ENCODE peak calls at places on chromosomes 2 and 18, in six cellular contexts. O, J, A, V, Z and I are unnamed samples.

GRCh38 chr2:137220438-137220998 is 455.2 kb downstream of the THSD7B start:
- DNase-seq in O (peak), J (peak), A (no peak), V (peak), Z (no peak), I (peak)

GRCh38 chr2:206647985-206648384 is 5.7 kb downstream of the FAM237A start:
- DNase-seq in J (no peak), O (peak), Z (no peak), A (no peak), V (peak), I (no peak)

GRCh38 chr2:217800433-217801114 is 202.2 kb downstream of the TNS1 start:
- DNase-seq in O (no peak), V (no peak), J (no peak), A (no peak), Z (no peak), I (no peak)

GRCh38 chr18:6994719-6995430 is 122.7 kb downstream of the LAMA1 start:
- DNase-seq in A (no peak), Z (no peak), O (peak), V (peak), J (no peak), I (peak)

GRCh38 chr2:233469261-233470006 is 97.1 kb downstream of the USP40 start:
- DNase-seq in Z (peak), V (peak), O (no peak), A (peak), J (no peak), I (no peak)

GRCh38 chr2:11746807-11747459 is 501 bp downstream of the LPIN1 start:
- DNase-seq in O (peak), V (peak), Z (no peak), J (peak), A (no peak), I (no peak)

GRCh38 chr2:68837164-68837860 is 33.9 kb downstream of the BMP10 start:
- DNase-seq in J (no peak), O (peak), V (peak), Z (peak), A (peak), I (peak)

GRCh38 chr2:30243231-30243630 is 11.9 kb downstream of the LBH start:
- DNase-seq in A (no peak), J (no peak), O (no peak), Z (no peak), V (no peak), I (no peak)

GRCh38 chr18:21703241-21703820 is 1.2 kb downstream of the ABHD3 start:
- DNase-seq in O (peak), Z (no peak), A (no peak), J (no peak), V (no peak), I (no peak)

GRCh38 chr18:61141691-61142090 is 191.5 kb upstream of the CDH20 start:
- DNase-seq in A (no peak), Z (no peak), O (no peak), V (no peak), J (no peak), I (no peak)

GRCh38 chr18:6106116-6106645 is 210.9 kb upstream of the TMEM200C start:
- DNase-seq in O (peak), V (no peak), J (no peak), A (no peak), Z (no peak), I (no peak)

GRCh38 chr2:215535726-215536125 is 99.9 kb upstream of the FN1 start:
- DNase-seq in J (no peak), Z (no peak), V (peak), O (peak), A (no peak), I (peak)

GRCh38 chr2:119950966-119951365 is 61.9 kb upstream of the EPB41L5 start:
- DNase-seq in J (no peak), V (no peak), A (no peak), Z (no peak), O (peak), I (peak)

GRCh38 chr2:151363709-151364108 is 6.3 kb downstream of the TNFAIP6 start:
- DNase-seq in O (peak), V (peak), Z (no peak), J (no peak), A (peak), I (peak)

GRCh38 chr18:35458677-35459441 is 38.9 kb downstream of the INO80C start:
- DNase-seq in J (peak), Z (peak), A (peak), O (peak), V (peak), I (peak)

GRCh38 chr2:69280017-69280671 is 106.9 kb downstream of the GFPT1 start:
- DNase-seq in A (no peak), O (no peak), V (peak), Z (no peak), J (no peak), I (no peak)

GRCh38 chr2:58569460-58570185 is 328.5 kb upstream of the FANCL start:
- DNase-seq in V (peak), O (peak), Z (no peak), J (no peak), A (no peak), I (no peak)

GRCh38 chr2:96353032-96353561 is 17.5 kb downstream of the NCAPH start:
- DNase-seq in J (peak), A (peak), O (no peak), V (peak), Z (peak), I (peak)

GRCh38 chr2:31013311-31013710 is 124.9 kb downstream of the GALNT14 start:
- DNase-seq in Z (no peak), V (no peak), O (no peak), A (no peak), J (no peak), I (no peak)

GRCh38 chr2:32623311-32623706 is 4.5 kb upstream of the TTC27 start:
- DNase-seq in Z (no peak), J (no peak), V (no peak), A (no peak), O (no peak), I (no peak)

GRCh38 chr2:168611091-168611490 is 155.0 kb downstream of the CERS6 start:
- DNase-seq in A (no peak), V (no peak), Z (no peak), O (no peak), J (no peak), I (no peak)

GRCh38 chr2:112646102-112646719 is 472 bp downstream of the SLC20A1 start:
- DNase-seq in A (no peak), O (no peak), V (no peak), Z (no peak), J (no peak), I (no peak)

GRCh38 chr2:139122711-139123158 is 342.5 kb upstream of the NXPH2 start:
- DNase-seq in A (no peak), V (peak), Z (no peak), J (peak), O (no peak), I (peak)

GRCh38 chr2:219225350-219225749 is 4.1 kb downstream of the ATG9A start:
- DNase-seq in Z (no peak), A (no peak), O (no peak), V (no peak), J (no peak), I (no peak)

GRCh38 chr2:219229375-219230200 is at the start of the genes ANKZF1 and ATG9A:
- DNase-seq in V (peak), A (peak), J (peak), Z (peak), O (peak), I (peak)

GRCh38 chr2:219230201-219230540 is 565 bp downstream of the ANKZF1 start:
- DNase-seq in O (peak), J (peak), A (no peak), Z (peak), V (peak), I (peak)

GRCh38 chr2:219228745-219229374 is 576 bp downstream of the ATG9A start:
- DNase-seq in Z (peak), A (no peak), V (no peak), J (no peak), O (no peak), I (no peak)

GRCh38 chr2:219228026-219228744 is 1.3 kb downstream of the ATG9A start:
- DNase-seq in V (peak), O (no peak), Z (no peak), J (no peak), A (no peak), I (no peak)
- H3K4me3 ChIP-seq in V (peak), O (peak), Z (peak), J (peak), A (peak), I (peak)

DNA sequence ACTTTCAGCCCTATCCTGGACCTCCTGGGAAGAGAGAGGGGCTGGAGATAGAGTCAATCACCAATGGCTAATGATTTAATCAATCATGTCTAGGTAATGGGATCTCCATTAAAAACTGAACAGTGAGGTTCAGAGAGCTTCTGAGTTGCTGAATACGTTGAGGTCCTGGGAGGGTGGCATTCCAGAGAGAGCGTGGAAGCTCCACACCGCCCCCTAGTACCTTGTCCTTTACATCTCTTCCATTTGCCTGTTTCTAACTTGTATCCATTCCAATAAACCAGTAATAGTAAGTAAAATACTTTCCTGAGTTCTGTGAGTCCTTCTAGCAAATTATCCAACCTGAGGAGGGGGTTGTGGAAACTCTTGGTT is 101.7 kb downstream of the B3GNT2 start:
- DNase-seq in Z (no peak), O (no peak), A (no peak), J (no peak), V (peak), I (peak)
- TF ChIP-seq CTCF in Z (no peak), O (no peak), A (peak), J (peak), V (no peak), I (peak)

GRCh38 chr18:23519725-23520124 is 16.4 kb downstream of the RMC1 start:
- DNase-seq in J (peak), O (no peak), A (no peak), Z (no peak), V (no peak), I (no peak)

GRCh38 chr18:23521907-23522306 is 18.6 kb downstream of the RMC1 start:
- DNase-seq in O (no peak), A (no peak), Z (no peak), V (no peak), J (no peak), I (no peak)

GRCh38 chr18:23512641-23513040 is 9.3 kb downstream of the RMC1 start:
- DNase-seq in J (no peak), O (no peak), V (no peak), Z (no peak), A (no peak), I (no peak)

GRCh38 chr18:23515911-23516546 is 12.7 kb downstream of the RMC1 start:
- DNase-seq in O (peak), V (peak), J (peak), Z (no peak), A (peak), I (peak)
- H3K4me3 ChIP-seq in O (no peak), V (no peak), J (no peak), Z (no peak), A (no peak), I (no peak)

GRCh38 chr18:57586243-57587049 is at the start of gene FECH:
- DNase-seq in O (peak), V (peak), Z (peak), J (peak), A (peak), I (peak)
- TF ChIP-seq CTCF in O (no peak), V (no peak), Z (no peak), J (no peak), A (peak), I (no peak)